ENCODE peak calls at places on chromosomes 5 and 9, in ten cellular contexts. N, Y, F, T, E, D, Q, I, C and Z are unnamed samples.

GRCh38 chr5:92977766-92978555 is 603.1 kb downstream of the NR2F1-AS1 start:
- DNase-seq in N (no peak), Y (no peak), F (no peak), T (no peak), E (no peak), D (no peak), Q (no peak), I (no peak), C (no peak), Z (no peak)

GRCh38 chr5:2896371-2897275 is 145.1 kb upstream of the IRX2 start:
- DNase-seq in N (no peak), Y (no peak), F (no peak), T (no peak), E (no peak), D (no peak), Q (no peak), I (no peak), C (no peak), Z (peak; percentile 30)

GRCh38 chr5:176784218-176785165 is 25.9 kb upstream of the UNC5A start:
- DNase-seq in N (no peak), Y (no peak), F (peak; percentile 17), T (no peak), E (peak; percentile 89), D (peak; percentile 39), Q (no peak), I (no peak), C (peak; percentile 74), Z (peak; percentile 57)

GRCh38 chr9:134708672-134709038 is 67.1 kb downstream of the COL5A1 start:
- DNase-seq in N (no peak), Y (peak; percentile 18), F (no peak), T (no peak), E (no peak), D (no peak), Q (peak; percentile 30), I (no peak), C (no peak), Z (no peak)

GRCh38 chr9:22030101-22030598 is 21.0 kb upstream of the CDKN2B start:
- DNase-seq in N (no peak), Y (no peak), F (no peak), T (no peak), E (no peak), D (no peak), Q (no peak), I (no peak), C (peak; percentile 83), Z (no peak)

GRCh38 chr5:163893301-163893700 is 387.9 kb downstream of the MAT2B start:
- DNase-seq in N (no peak), Y (no peak), F (no peak), T (no peak), E (no peak), D (no peak), Q (no peak), I (no peak), C (no peak), Z (no peak)

GRCh38 chr9:126702501-126703329 is 89.0 kb downstream of the LMX1B start:
- DNase-seq in N (no peak), Y (no peak), F (no peak), T (no peak), E (peak; percentile 50), D (peak; percentile 52), Q (no peak), I (peak; percentile 83), C (no peak), Z (peak; percentile 65)

GRCh38 chr9:134210511-134210907 is 46.1 kb upstream of the RNU6ATAC start:
- DNase-seq in N (peak; percentile 9), Y (peak; percentile 17), F (peak; percentile 34), T (no peak), E (no peak), D (peak; percentile 65), Q (peak; percentile 41), I (peak; percentile 8), C (no peak), Z (peak; percentile 40)

GRCh38 chr5:163347671-163348070 is 89.7 kb upstream of the CCNG1 start:
- DNase-seq in N (no peak), Y (no peak), F (no peak), T (peak; percentile 72), E (peak; percentile 43), D (no peak), Q (no peak), I (peak; percentile 65), C (peak; percentile 57), Z (no peak)

GRCh38 chr5:14706615-14707021 is 42.1 kb downstream of the OTULIN start:
- DNase-seq in N (no peak), Y (no peak), F (no peak), T (no peak), E (no peak), D (no peak), Q (no peak), I (peak; percentile 45), C (peak; percentile 66), Z (no peak)

GRCh38 chr5:68268363-68269130 is 53.0 kb downstream of the PIK3R1 start:
- DNase-seq in N (no peak), Y (no peak), F (no peak), T (no peak), E (no peak), D (no peak), Q (no peak), I (no peak), C (no peak), Z (no peak)
- H3K4me1 ChIP-seq in N (peaks cover 10% of the 10 kb centered on the region), Y (peaks cover 99% of the 10 kb centered on the region), F (peaks cover 46% of the 10 kb centered on the region), T (peaks cover 23% of the 10 kb centered on the region), E (peaks cover 16% of the 10 kb centered on the region), D (peaks cover 100% of the 10 kb centered on the region), Q (peaks cover 13% of the 10 kb centered on the region), I (peaks cover 25% of the 10 kb centered on the region), C (peaks cover 3% of the 10 kb centered on the region), Z (peaks cover 80% of the 10 kb centered on the region)

DNA sequence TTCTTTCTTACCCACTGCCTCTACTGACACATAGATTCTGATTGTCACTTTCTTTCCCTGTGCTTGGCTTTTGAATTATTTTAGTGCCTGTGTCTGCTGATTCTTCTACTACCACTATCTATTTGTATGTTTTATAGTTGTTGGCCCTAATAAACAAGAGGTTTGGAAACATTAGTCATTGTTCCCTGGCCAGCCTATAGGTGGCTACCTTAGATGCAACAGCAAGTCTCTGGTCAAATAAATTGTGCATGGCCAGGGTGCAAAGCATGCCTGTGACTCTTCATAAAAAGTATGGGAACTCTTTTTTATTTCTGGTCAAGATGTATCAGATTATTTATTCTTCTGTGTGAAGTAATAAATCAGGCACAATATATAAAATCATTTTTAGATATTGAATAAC is 124.4 kb downstream of the PLK2 start:
- DNase-seq in N (no peak), Y (no peak), F (no peak), T (no peak), E (no peak), D (no peak), Q (no peak), I (no peak), C (no peak), Z (no peak)
- TF ChIP-seq CTCF in N (no peak), Y (no peak), F (no peak), T (no peak), E (peak; percentile 25), D (no peak), Q (no peak), I (no peak), C (no peak), Z (no peak)

GRCh38 chr9:109968332-109968657 is 188.3 kb downstream of the PALM2AKAP2 start:
- DNase-seq in N (no peak), Y (no peak), F (no peak), T (no peak), E (no peak), D (no peak), Q (no peak), I (no peak), C (peak; percentile 75), Z (no peak)

GRCh38 chr9:109967651-109968331 is 187.8 kb downstream of the PALM2AKAP2 start:
- DNase-seq in N (no peak), Y (no peak), F (no peak), T (no peak), E (no peak), D (no peak), Q (no peak), I (no peak), C (no peak), Z (no peak)

GRCh38 chr9:109971226-109971625 is 191.2 kb downstream of the PALM2AKAP2 start:
- DNase-seq in N (no peak), Y (no peak), F (no peak), T (no peak), E (no peak), D (no peak), Q (no peak), I (no peak), C (no peak), Z (no peak)

GRCh38 chr9:109968702-109969450 is 188.9 kb downstream of the PALM2AKAP2 start:
- DNase-seq in N (peak; percentile 20), Y (no peak), F (no peak), T (no peak), E (no peak), D (no peak), Q (no peak), I (no peak), C (peak; percentile 72), Z (no peak)

DNA sequence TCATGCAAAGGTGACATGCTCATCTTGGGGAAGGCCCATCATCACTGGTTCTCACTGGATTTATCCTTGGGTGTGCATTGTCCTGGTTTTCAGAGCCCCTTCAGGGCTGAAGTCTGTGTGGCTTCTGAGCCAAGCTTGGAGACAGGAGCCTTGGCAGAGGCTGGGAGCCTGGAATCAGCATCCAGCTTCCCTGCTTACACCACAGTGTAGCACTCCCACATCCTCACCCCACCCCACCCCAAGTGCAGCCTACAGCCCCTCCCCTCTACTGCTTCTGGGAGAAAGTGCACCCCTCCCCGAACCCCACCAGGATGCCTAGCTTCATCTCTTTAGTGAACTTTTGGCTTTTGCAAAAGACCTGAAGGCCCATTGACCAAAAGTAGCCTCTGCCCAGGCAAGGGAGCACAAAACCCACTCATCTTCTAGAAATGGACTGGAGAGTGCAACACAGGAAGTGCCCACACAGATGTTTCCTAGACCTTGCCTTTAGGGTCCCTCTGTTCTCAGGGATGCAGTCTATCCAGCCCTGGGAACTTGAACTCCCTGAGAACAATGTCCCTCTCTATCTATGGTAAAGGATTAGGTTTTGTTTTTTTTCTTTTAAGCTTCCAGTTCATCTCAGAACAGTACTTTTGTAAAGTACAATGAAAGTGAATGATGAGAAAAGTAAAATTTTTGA is 189.7 kb downstream of the PALM2AKAP2 start:
- DNase-seq in N (peak; percentile 34), Y (no peak), F (no peak), T (no peak), E (no peak), D (no peak), Q (no peak), I (no peak), C (peak; percentile 98), Z (no peak)
- H3K9me3 ChIP-seq in N (no peaks in the 10 kb centered on the region), Y (no peaks in the 10 kb centered on the region), F (no peaks in the 10 kb centered on the region), T (no peaks in the 10 kb centered on the region), E (no peaks in the 10 kb centered on the region), D (no peaks in the 10 kb centered on the region), Q (no peaks in the 10 kb centered on the region), I (no peaks in the 10 kb centered on the region), C (no peaks in the 10 kb centered on the region), Z (no peaks in the 10 kb centered on the region)

GRCh38 chr9:112755675-112756074 is 5.1 kb downstream of the SNX30 start:
- DNase-seq in N (no peak), Y (no peak), F (no peak), T (peak; percentile 39), E (no peak), D (no peak), Q (no peak), I (no peak), C (no peak), Z (no peak)
- H3K4me1 ChIP-seq in N (peaks cover 3% of the 10 kb centered on the region), Y (peaks cover 32% of the 10 kb centered on the region), F (peaks cover 53% of the 10 kb centered on the region), T (peaks cover 28% of the 10 kb centered on the region), E (peaks cover 27% of the 10 kb centered on the region), D (peaks cover 68% of the 10 kb centered on the region), Q (no peaks in the 10 kb centered on the region), I (peaks cover 13% of the 10 kb centered on the region), C (peaks cover 6% of the 10 kb centered on the region), Z (peaks cover 52% of the 10 kb centered on the region)